ENCODE peak calls at places on chromosomes 3 and 15, in four cellular contexts. J is Peyer's patch, W is BJ, Y is AG09309. O is an unnamed sample.

GRCh38 chr3:183224180-183224579 is 28.9 kb upstream of the B3GNT5 start:
- DNase-seq in J (no peak), W (no peak), Y (no peak), O (no peak)

GRCh38 chr15:62889734-62890505 is 152.6 kb upstream of the TPM1 start:
- DNase-seq in J (no peak), W (no peak), Y (no peak), O (no peak)

GRCh38 chr3:140920029-140920428 is 21.6 kb upstream of the SLC25A36 start:
- DNase-seq in J (no peak), W (no peak), Y (no peak), O (no peak)

GRCh38 chr15:28896944-28897343 is 11.2 kb downstream of the APBA2 start:
- DNase-seq in J (no peak), W (peak; percentile 82), Y (peak; percentile 76), O (peak; percentile 79)

GRCh38 chr3:27368831-27369607 is at the start of gene NEK10:
- DNase-seq in J (peak; percentile 94), W (peak; percentile 41), Y (no peak), O (peak; percentile 77)

GRCh38 chr3:52707585-52707984 is 1.7 kb downstream of the SPCS1 start:
- DNase-seq in J (no peak), W (no peak), Y (no peak), O (no peak)

GRCh38 chr15:35986072-35986666 is 440.2 kb upstream of the DPH6 start:
- DNase-seq in J (no peak), W (no peak), Y (no peak), O (no peak)

GRCh38 chr3:129277829-129278271 is 820 bp upstream of the HMCES start:
- DNase-seq in J (no peak), W (no peak), Y (no peak), O (no peak)

GRCh38 chr3:56899851-56900250 is 98.1 kb upstream of the ARHGEF3 start:
- DNase-seq in J (no peak), W (no peak), Y (no peak), O (no peak)

GRCh38 chr3:56904526-56905245 is 102.9 kb upstream of the ARHGEF3 start:
- DNase-seq in J (no peak), W (no peak), Y (no peak), O (no peak)

GRCh38 chr3:56900801-56901200 is 99.1 kb upstream of the ARHGEF3 start:
- DNase-seq in J (no peak), W (no peak), Y (no peak), O (no peak)

GRCh38 chr3:56899078-56899477 is 97.3 kb upstream of the ARHGEF3 start:
- DNase-seq in J (no peak), W (no peak), Y (no peak), O (no peak)

GRCh38 chr3:56902468-56903159 is 100.9 kb upstream of the ARHGEF3 start:
- DNase-seq in J (no peak), W (no peak), Y (no peak), O (no peak)
- TF ChIP-seq CTCF in J (no peak), W (no peak), Y (no peak), O (no peak)

GRCh38 chr3:18445421-18446066 is 20.4 kb upstream of the SATB1 start:
- DNase-seq in J (no peak), W (no peak), Y (no peak), O (no peak)
- TF ChIP-seq CTCF in J (no peak), W (no peak), Y (no peak), O (no peak)

DNA sequence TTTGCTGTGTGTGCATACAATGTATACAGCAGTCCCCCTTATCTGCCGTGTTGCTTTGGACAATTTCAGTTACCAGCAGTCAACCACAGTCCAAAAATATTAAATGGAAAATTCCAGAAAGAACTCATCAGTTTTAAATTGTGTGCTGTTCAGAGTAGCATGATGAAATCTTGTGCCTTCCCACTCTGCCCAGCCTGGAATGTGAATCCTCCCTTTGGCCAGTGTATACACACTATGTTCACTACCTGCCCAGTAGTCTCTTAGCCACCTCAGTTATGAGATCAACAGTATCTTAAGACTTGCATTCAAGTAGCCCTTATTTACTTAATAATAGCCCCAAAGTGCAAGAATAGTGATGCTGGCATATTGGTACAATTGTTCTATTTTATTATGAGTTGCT is 133.6 kb upstream of the ABHD17C start:
- DNase-seq in J (no peak), W (no peak), Y (no peak), O (no peak)
- TF ChIP-seq CTCF in J (no peak), W (no peak), Y (no peak), O (no peak)

DNA sequence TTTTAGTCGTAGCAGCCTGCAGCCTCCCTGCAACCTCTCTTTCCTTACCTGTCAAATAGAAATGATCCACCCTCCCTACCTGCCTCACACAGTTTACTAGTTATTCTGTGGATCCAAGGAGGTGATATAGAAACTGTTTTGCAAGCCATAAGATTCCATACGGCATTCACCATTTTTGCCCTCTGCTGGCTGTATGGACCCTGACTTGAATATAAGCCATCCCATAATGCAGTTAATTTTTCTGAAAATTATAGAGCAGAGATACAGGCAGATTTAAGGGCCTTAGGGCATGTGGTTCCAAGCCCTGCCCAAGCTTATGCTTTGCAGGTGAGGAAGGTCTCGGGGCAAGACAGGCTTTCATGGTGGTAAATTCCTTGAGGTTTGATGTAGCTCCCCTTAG is 63.7 kb downstream of the CPN2 start:
- DNase-seq in J (no peak), W (no peak), Y (no peak), O (no peak)
- TF ChIP-seq CTCF in J (no peak), W (no peak), Y (no peak), O (no peak)

GRCh38 chr3:193407688-193408087 is 29.1 kb upstream of the ATP13A5 start:
- DNase-seq in J (no peak), W (no peak), Y (no peak), O (no peak)

GRCh38 chr3:193403307-193403706 is 24.8 kb upstream of the ATP13A5 start:
- DNase-seq in J (no peak), W (no peak), Y (no peak), O (no peak)

GRCh38 chr3:193407156-193407555 is 28.6 kb upstream of the ATP13A5 start:
- DNase-seq in J (no peak), W (no peak), Y (no peak), O (no peak)
- TF ChIP-seq CTCF in J (no peak), W (no peak), Y (no peak), O (no peak)

DNA sequence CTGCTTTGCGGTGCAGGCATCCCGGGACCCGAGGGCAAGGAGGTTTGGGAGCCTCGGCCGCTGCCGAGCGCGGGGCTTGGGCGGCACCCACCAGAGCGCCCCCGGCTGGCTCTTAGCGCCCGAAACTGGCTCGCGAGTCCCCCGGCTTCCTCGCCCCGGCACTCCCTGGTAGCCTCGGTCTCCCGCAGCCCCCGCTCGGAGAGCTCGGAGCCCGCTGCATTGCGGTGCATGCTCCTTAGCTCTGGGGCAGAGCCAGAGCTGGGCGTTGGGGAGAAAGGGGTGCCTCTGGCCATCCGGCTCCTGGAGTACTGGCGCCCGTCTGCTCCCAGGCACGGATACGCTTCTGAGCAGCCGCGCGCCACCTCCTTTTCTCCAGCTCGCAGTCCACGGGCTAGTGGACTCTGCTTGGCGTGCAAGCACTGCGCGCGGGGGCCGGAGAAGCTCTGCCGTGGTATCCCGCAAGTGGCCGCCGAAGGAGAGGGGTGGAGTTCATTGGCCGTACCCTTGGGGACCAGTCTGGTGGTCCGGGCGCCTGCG is 784 bp downstream of the EPHB1 start:
- DNase-seq in J (no peak), W (no peak), Y (peak; percentile 10), O (no peak)
- TF ChIP-seq CTCF in J (no peak), W (peak; percentile 11), Y (no peak), O (no peak)

DNA sequence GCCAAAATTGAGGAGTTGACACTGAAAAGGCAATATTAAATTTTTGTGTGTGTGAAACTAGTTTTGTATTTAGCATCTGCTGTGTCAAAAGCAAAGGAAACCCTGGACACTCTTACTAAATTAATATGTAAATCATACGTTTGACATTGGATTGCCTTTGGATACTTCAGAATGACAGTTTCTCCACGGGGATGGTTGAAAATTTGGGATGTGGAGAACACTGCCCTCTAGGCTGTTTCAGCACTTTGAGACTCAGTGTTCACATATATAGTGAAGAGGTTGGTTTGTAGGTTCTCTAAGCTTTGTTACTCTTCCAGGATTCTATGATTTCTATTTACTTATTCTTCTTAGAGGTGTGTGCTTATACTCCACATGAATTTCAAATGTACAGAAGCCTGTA is 3.0 kb downstream of the ROBO2 start:
- DNase-seq in J (no peak), W (no peak), Y (no peak), O (no peak)
- TF ChIP-seq CTCF in J (no peak), W (peak; percentile 27), Y (peak; percentile 45), O (peak; percentile 27)

O was measured in HFF-Myc.